ENCODE peak calls at places on chromosome 1, in nine cellular contexts. C is caudate nucleus, R is Karpas-422, N is GM12865, F is brain pericyte, V is AG04449, Y is cardiac muscle cell, K is prostate gland, X is tibial artery. I is an unnamed sample.
A peak's percentile ranks its signal among the peaks of the same experiment; 100 is the strongest.

GRCh38 chr1:18319099-18319498 is 161.6 kb upstream of the KLHDC7A start:
- DNase-seq in Y (no peak), R (no peak), C (no peak), K (no peak), V (no peak), X (no peak), F (no peak), N (no peak), I (no peak)

GRCh38 chr1:208475951-208476824 is 232.0 kb upstream of the PLXNA2 start:
- DNase-seq in R (no peak), X (no peak), C (no peak), F (no peak), N (no peak), K (no peak), V (no peak), Y (peak; percentile 9), I (no peak)

GRCh38 chr1:92572520-92572919 is 85.8 kb upstream of the GFI1 start:
- DNase-seq in N (no peak), X (no peak), R (no peak), V (no peak), C (no peak), Y (no peak), F (no peak), K (no peak), I (no peak)

GRCh38 chr1:118535901-118536300 is 350.9 kb upstream of the SPAG17 start:
- DNase-seq in N (no peak), F (no peak), R (no peak), K (no peak), C (no peak), V (no peak), Y (no peak), X (no peak), I (no peak)

GRCh38 chr1:225762002-225762441 is 15.6 kb upstream of the SRP9 start:
- DNase-seq in C (no peak), N (no peak), K (no peak), F (no peak), X (peak; percentile 45), Y (no peak), R (no peak), V (no peak), I (no peak)

GRCh38 chr1:178037510-178038253 is 56.2 kb upstream of the RASAL2 start:
- DNase-seq in X (peak; percentile 91), V (no peak), N (no peak), F (no peak), C (peak; percentile 49), K (peak; percentile 48), R (no peak), Y (peak; percentile 93), I (peak; percentile 44)

GRCh38 chr1:232963366-232963765 is 13.0 kb downstream of the NTPCR start:
- DNase-seq in X (no peak), R (no peak), K (no peak), C (no peak), F (no peak), V (no peak), N (no peak), Y (peak; percentile 79), I (no peak)

GRCh38 chr1:230399321-230400006 is 26.7 kb downstream of the PGBD5 start:
- DNase-seq in N (no peak), V (no peak), R (no peak), X (no peak), Y (no peak), C (no peak), F (no peak), K (no peak), I (no peak)

GRCh38 chr1:113701429-113701828 is 57.9 kb downstream of the PHTF1 start:
- DNase-seq in V (no peak), R (no peak), K (no peak), Y (peak; percentile 10), F (peak; percentile 29), C (no peak), X (no peak), N (no peak), I (no peak)

GRCh38 chr1:86499987-86500593 is 31.4 kb downstream of the CLCA1 start:
- DNase-seq in X (no peak), R (peak; percentile 90), K (no peak), N (peak; percentile 27), Y (peak; percentile 48), C (no peak), F (no peak), V (no peak), I (no peak)

GRCh38 chr1:154398678-154399077 is 6.5 kb upstream of the IL6R start:
- DNase-seq in K (no peak), C (no peak), F (no peak), V (no peak), X (no peak), Y (no peak), R (no peak), N (no peak), I (no peak)